ENCODE peak calls at places on chromosomes 12 and 14, in six cellular contexts. J is stimulated activated CD4-positive, alpha-beta T cell treated with anti-CD3 and anti-CD28 coated beads, Interleukin-12 subunit alpha, Interleukin-12 subunit beta, amount 100 ng/mL, for 48 hours; Q is mucosa of descending colon; L is HTR-8/SVneo; Z is mucosa of gallbladder; D is LoVo. V is an unnamed sample.

GRCh38 chr12:111285191-111285590 is 83.7 kb downstream of the PHETA1 start:
- DNase-seq in J (no peak), Q (no peak), L (no peak), Z (no peak), D (no peak), V (no peak)

GRCh38 chr14:76500011-76500410 is 124.1 kb downstream of the ESRRB start:
- DNase-seq in J (no peak), Q (no peak), L (peak), Z (no peak), D (no peak), V (no peak)

GRCh38 chr12:62930546-62931425 is 4.2 kb downstream of the PPM1H start:
- DNase-seq in J (no peak), Q (no peak), L (no peak), Z (no peak), D (no peak), V (no peak)

GRCh38 chr14:103207404-103208072 is 84.3 kb downstream of the TNFAIP2 start:
- DNase-seq in J (no peak), Q (no peak), L (no peak), Z (no peak), D (no peak), V (no peak)

GRCh38 chr12:32944195-32944594 is 47.6 kb upstream of the PKP2 start:
- DNase-seq in J (no peak), Q (no peak), L (no peak), Z (no peak), D (no peak), V (no peak)

GRCh38 chr14:96049932-96050331 is 10.8 kb downstream of the C14orf132 start:
- DNase-seq in J (no peak), Q (no peak), L (no peak), Z (no peak), D (no peak), V (no peak)

GRCh38 chr12:21699851-21700250 is 42.2 kb upstream of the LDHB start:
- DNase-seq in J (no peak), Q (no peak), L (no peak), Z (no peak), D (no peak), V (no peak)

GRCh38 chr12:53820503-53820902 is 68.7 kb upstream of the CISTR start:
- DNase-seq in J (no peak), Q (no peak), L (peak), Z (no peak), D (peak), V (no peak)

GRCh38 chr12:40152783-40153383 is 47.0 kb upstream of the SLC2A13 start:
- DNase-seq in J (peak), Q (no peak), L (no peak), Z (peak), D (peak), V (no peak)

GRCh38 chr14:76227450-76228050 is 75.8 kb downstream of the GPATCH2L start:
- DNase-seq in J (no peak), Q (no peak), L (peak), Z (no peak), D (no peak), V (no peak)

GRCh38 chr12:121800694-121801600 is 2.9 kb upstream of the SETD1B start:
- DNase-seq in J (peak), Q (peak), L (no peak), Z (peak), D (peak), V (peak)

GRCh38 chr12:52860102-52860838 is 11.5 kb upstream of the KRT78 start:
- DNase-seq in J (no peak), Q (no peak), L (no peak), Z (peak), D (peak), V (no peak)

GRCh38 chr14:69980457-69981414 is 101.5 kb downstream of the SMOC1 start:
- DNase-seq in J (no peak), Q (no peak), L (no peak), Z (no peak), D (no peak), V (no peak)

GRCh38 chr12:95339086-95339788 is 121.6 kb downstream of the VEZT start:
- DNase-seq in J (no peak), Q (no peak), L (no peak), Z (no peak), D (no peak), V (no peak)

GRCh38 chr12:42969357-42969756 is 379.8 kb upstream of the PRICKLE1 start:
- DNase-seq in J (no peak), Q (no peak), L (no peak), Z (no peak), D (peak), V (no peak)

GRCh38 chr12:106629797-106630669 is 47.2 kb downstream of the RFX4 start:
- DNase-seq in J (no peak), Q (no peak), L (peak), Z (no peak), D (peak), V (no peak)

GRCh38 chr14:101174522-101174838 is 271.0 kb upstream of the RTL1 start:
- DNase-seq in J (no peak), Q (no peak), L (no peak), Z (no peak), D (no peak), V (no peak)

GRCh38 chr12:64411427-64411826 is 7.2 kb downstream of the XPOT start:
- DNase-seq in J (no peak), Q (no peak), L (no peak), Z (no peak), D (no peak), V (no peak)

GRCh38 chr14:40452674-40453073 is 1020.4 kb upstream of the FBXO33 start:
- DNase-seq in J (no peak), Q (no peak), L (no peak), Z (no peak), D (no peak), V (no peak)

GRCh38 chr12:93742086-93742934 is 65.1 kb downstream of the CRADD start:
- DNase-seq in J (peak), Q (peak), L (peak), Z (peak), D (peak), V (peak)

GRCh38 chr12:12272869-12273268 is 6.0 kb upstream of the LRP6 start:
- DNase-seq in J (no peak), Q (no peak), L (no peak), Z (no peak), D (no peak), V (no peak)

GRCh38 chr12:80627773-80628172 is 79.7 kb upstream of the MYF6 start:
- DNase-seq in J (no peak), Q (no peak), L (no peak), Z (no peak), D (no peak), V (no peak)

GRCh38 chr12:52615208-52615868 is 3.0 kb downstream of the KRT73 start:
- DNase-seq in J (peak), Q (no peak), L (no peak), Z (no peak), D (no peak), V (no peak)

GRCh38 chr12:79552186-79552585 is 138.6 kb downstream of the PAWR start:
- DNase-seq in J (no peak), Q (no peak), L (no peak), Z (no peak), D (no peak), V (no peak)

GRCh38 chr14:73753043-73753886 is 39.1 kb upstream of the PNMA1 start:
- DNase-seq in J (no peak), Q (peak), L (no peak), Z (peak), D (peak), V (no peak)

GRCh38 chr12:128810182-128811127 is 13.3 kb downstream of the SLC15A4 start:
- DNase-seq in J (peak), Q (no peak), L (no peak), Z (no peak), D (no peak), V (no peak)

GRCh38 chr12:11553871-11554533 is 95.5 kb upstream of the ETV6 start:
- DNase-seq in J (peak), Q (no peak), L (peak), Z (peak), D (peak), V (peak)

GRCh38 chr12:29782285-29782820 is 1.4 kb downstream of the TMTC1 start:
- DNase-seq in J (peak), Q (no peak), L (no peak), Z (no peak), D (no peak), V (no peak)